ENCODE peak calls at places on chromosomes 12 and 14, in five cellular contexts. X is Calu3; U is activated CD4-positive, alpha-beta T cell treated with anti-CD3 and anti-CD28 coated beads for 36 hours; F is NCI-H345; D is mesenchymal stem cell. S is an unnamed sample.

GRCh38 chr12:118135788-118136558 is at the start of gene PEBP1:
- DNase-seq in X (peak), U (peak), F (peak), D (peak), S (peak)

GRCh38 chr14:35539969-35540368 is 6.0 kb downstream of the INSM2 start:
- DNase-seq in X (no peak), U (no peak), F (no peak), D (no peak), S (no peak)

GRCh38 chr14:34997762-34998161 is 15.0 kb downstream of the SRP54 start:
- DNase-seq in X (no peak), U (no peak), F (no peak), D (peak), S (no peak)

GRCh38 chr14:100790785-100791667 is 34.9 kb upstream of the MEG3 start:
- DNase-seq in X (no peak), U (no peak), F (no peak), D (peak), S (no peak)

GRCh38 chr14:101473045-101473729 is 88.1 kb upstream of the DIO3 start:
- DNase-seq in X (no peak), U (no peak), F (no peak), D (no peak), S (peak)

GRCh38 chr14:96098309-96098998 is 59.3 kb downstream of the C14orf132 start:
- DNase-seq in X (peak), U (peak), F (peak), D (peak), S (peak)

GRCh38 chr12:54018608-54018984 is 9.6 kb upstream of the HOXC6 start:
- DNase-seq in X (no peak), U (no peak), F (no peak), D (peak), S (no peak)

GRCh38 chr14:94562019-94562418 is 777 bp downstream of the SERPINA4 start:
- DNase-seq in X (no peak), U (no peak), F (no peak), D (no peak), S (no peak)

GRCh38 chr14:106436310-106436905 is 910.0 kb downstream of the TMEM121 start:
- DNase-seq in X (peak), U (peak), F (peak), D (no peak), S (no peak)

GRCh38 chr14:79967453-79967852 is 243.9 kb downstream of the DIO2 start:
- DNase-seq in X (no peak), U (no peak), F (no peak), D (peak), S (no peak)

GRCh38 chr12:89469361-89469760 is 55.2 kb downstream of the GALNT4 start:
- DNase-seq in X (no peak), U (peak), F (no peak), D (peak), S (no peak)

GRCh38 chr14:35971965-35972630 is 146.0 kb downstream of the BRMS1L start:
- DNase-seq in X (no peak), U (no peak), F (no peak), D (no peak), S (no peak)

GRCh38 chr14:23358553-23359166 is 6.0 kb upstream of the SLC22A17 start:
- DNase-seq in X (no peak), U (no peak), F (no peak), D (no peak), S (peak)